ENCODE peak calls at places on chromosome X, in four cellular contexts. W, F, P and O are unnamed samples.

GRCh38 chrX:1002611-1003010 is 209.8 kb downstream of the CRLF2 start:
- DNase-seq in W (no peak), F (no peak), P (no peak), O (no peak)

GRCh38 chrX:285076-285677 is 4.0 kb downstream of the PLCXD1 start:
- DNase-seq in W (no peak), F (no peak), P (no peak), O (no peak)

GRCh38 chrX:24550166-24550565 is 85.1 kb downstream of the PDK3 start:
- DNase-seq in W (no peak), F (no peak), P (no peak), O (no peak)

GRCh38 chrX:104195489-104196084 is 29.3 kb downstream of the FAM199X start:
- DNase-seq in W (no peak), F (peak; percentile 25), P (no peak), O (peak; percentile 53)

GRCh38 chrX:3638280-3638873 is 75.1 kb downstream of the PRKX start:
- DNase-seq in W (no peak), F (peak; percentile 48), P (peak; percentile 20), O (peak; percentile 73)

GRCh38 chrX:154123241-154124219 is 20.5 kb upstream of the OPN1LW start:
- DNase-seq in W (no peak), F (no peak), P (no peak), O (peak; percentile 26)

GRCh38 chrX:70293621-70294020 is 3.7 kb downstream of the KIF4A start:
- DNase-seq in W (no peak), F (peak; percentile 66), P (no peak), O (no peak)

GRCh38 chrX:150906694-150907093 is 8.2 kb upstream of the CD99L2 start:
- DNase-seq in W (no peak), F (no peak), P (no peak), O (no peak)

GRCh38 chrX:19121466-19121865 is 802 bp downstream of the ADGRG2 start:
- DNase-seq in W (no peak), F (no peak), P (no peak), O (no peak)

GRCh38 chrX:96480081-96480480 is 204.6 kb upstream of the DIAPH2 start:
- DNase-seq in W (no peak), F (peak; percentile 79), P (no peak), O (no peak)

GRCh38 chrX:97401154-97401553 is 517.4 kb downstream of the RPA4 start:
- DNase-seq in W (no peak), F (no peak), P (no peak), O (no peak)

GRCh38 chrX:2183193-2183725 is 317.5 kb downstream of the DHRSX start:
- DNase-seq in W (no peak), F (no peak), P (no peak), O (no peak)

GRCh38 chrX:132266583-132267355 is 47.5 kb upstream of the RAP2C start:
- DNase-seq in W (no peak), F (peak; percentile 61), P (peak; percentile 8), O (peak; percentile 22)

GRCh38 chrX:24426340-24426913 is 38.7 kb upstream of the PDK3 start:
- DNase-seq in W (no peak), F (peak; percentile 12), P (peak; percentile 67), O (no peak)

GRCh38 chrX:20066968-20067708 is 49.6 kb downstream of the MAP7D2 start:
- DNase-seq in W (no peak), F (peak; percentile 70), P (peak; percentile 24), O (peak; percentile 55)

GRCh38 chrX:3743821-3744439 is 30.5 kb upstream of the PRKX start:
- DNase-seq in W (no peak), F (no peak), P (no peak), O (no peak)

GRCh38 chrX:39826813-39827543 is 270.8 kb downstream of the BCOR start:
- DNase-seq in W (no peak), F (no peak), P (no peak), O (no peak)

DNA sequence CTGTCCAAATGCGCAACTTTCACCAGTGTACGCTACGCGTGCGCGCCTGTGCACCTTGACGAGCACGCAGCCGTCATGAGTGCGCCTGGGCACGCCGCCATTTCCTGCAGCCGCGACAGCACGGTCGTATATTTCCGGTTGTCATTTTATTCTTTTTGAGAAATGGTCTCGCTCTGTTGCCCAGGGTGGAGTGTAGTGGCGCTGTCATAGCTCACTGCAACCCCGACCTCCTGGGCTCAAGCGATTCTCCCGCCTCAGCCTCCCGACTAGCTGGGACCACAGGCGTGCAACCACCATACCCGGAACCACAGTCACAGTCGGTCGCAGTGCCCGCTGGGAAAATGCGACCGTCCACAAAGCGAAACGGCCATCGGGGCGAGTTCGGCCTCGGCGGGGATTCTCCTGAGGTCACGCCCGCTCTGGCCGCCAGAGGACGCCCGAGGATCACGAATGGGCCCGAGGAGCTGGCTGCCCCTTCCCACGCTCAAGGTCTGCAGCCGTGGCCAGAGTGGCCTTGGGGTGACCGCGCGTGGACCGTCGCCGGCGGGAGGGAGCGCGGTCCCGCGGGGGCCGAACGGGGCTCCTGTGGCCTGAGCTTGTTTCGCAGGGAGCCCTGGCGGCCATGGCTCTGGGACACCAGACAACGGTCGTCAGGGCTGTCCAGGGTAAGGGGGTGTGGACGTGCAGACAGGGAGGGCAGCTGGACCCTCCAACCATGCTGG is 23.7 kb upstream of the PNMA3 start:
- DNase-seq in W (no peak), F (peak; percentile 18), P (peak; percentile 53), O (peak; percentile 71)
- H3K27ac ChIP-seq in W (peak overlapping the region; percentile 16), F (no peak overlapping the region), P (no peak overlapping the region), O (no peak overlapping the region)

DNA sequence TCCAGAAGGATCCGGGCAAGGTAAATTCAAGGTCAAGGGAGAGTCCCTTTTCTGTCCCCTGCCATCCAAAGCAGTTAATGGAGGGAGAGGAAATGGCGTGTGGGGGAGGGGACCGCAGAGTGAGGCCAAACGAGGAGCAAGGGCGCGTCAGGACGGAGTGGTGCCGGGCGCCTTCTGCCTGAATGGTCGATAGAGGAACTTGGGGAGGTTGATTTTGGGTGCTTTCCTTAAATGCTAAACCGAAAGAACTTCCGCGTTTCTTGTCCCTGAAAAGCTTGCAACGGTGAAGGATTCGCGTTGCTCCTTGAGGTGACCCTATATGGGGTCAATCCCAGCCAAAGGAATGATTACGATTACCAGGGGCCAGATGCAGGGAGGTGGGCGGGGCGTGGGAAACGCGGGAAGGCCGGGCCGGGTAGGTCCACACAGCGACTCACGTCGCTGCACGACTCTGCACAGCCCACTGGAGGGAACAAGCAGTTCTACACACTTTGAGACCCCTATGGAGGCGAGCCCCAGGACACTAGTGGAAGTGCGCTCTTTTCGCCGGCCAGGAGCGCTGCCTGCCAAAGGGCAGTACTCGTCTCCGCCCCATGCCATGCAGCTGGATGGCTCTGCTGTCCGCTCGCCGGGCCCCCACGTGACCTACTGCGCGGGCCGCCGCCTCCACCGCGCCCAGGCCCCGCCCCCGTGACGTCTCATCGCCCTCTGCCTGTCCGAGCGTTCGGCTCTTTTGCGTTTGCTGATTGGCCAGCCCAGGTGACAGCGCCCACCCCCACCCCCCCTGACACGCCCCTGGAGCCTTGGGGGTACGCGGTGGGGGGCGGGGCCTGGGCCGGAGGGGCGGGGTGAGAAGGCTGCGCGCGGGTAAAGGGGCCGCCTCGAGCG is 452 bp upstream of the GK start:
- DNase-seq in W (peak; percentile 95), F (peak; percentile 88), P (peak; percentile 92), O (peak; percentile 94)
- H3K27ac ChIP-seq in W (peak overlapping the region; percentile 65), F (peak overlapping the region; percentile 47), P (peak overlapping the region; percentile 71), O (peak overlapping the region; percentile 60)

DNA sequence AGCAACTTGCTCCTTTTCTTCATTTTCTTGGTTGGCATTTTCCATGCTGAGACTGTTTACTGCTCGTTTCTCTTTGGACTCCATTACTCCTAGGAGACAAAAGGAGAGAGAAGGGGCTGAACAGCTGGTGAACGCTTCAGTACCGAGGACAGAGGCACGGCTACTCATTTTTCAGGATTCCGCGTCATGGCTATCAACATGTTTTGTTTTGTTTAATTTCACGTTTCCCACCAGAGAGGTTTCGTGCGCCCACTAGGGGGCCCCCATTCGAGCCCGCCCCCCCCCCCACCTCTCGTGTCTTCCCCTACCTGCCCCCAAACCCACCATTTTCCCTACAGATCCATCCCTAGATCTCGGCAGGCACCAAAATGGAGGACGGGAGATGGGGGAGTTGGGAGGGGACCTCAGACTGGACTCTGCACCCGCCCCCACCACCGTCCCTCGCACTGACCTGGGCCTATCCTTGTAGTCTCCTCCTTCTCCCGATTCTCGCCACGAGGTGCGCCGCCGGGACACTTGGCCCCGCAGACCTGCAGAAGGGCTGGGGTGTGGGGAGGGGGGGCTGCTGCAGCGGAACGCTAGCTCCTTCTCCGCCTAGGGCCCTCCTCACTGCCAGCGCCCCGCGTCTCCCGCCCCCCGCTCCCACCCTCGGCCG is 653 bp downstream of the BEX1 start:
- DNase-seq in W (no peak), F (peak; percentile 12), P (peak; percentile 2), O (peak; percentile 58)
- H3K27ac ChIP-seq in W (no peak overlapping the region), F (no peak overlapping the region), P (no peak overlapping the region), O (no peak overlapping the region)

GRCh38 chrX:68829594-68830485 is 1.0 kb downstream of the EFNB1 start:
- DNase-seq in W (peak; percentile 69), F (peak; percentile 19), P (no peak), O (peak; percentile 60)
- H3K27ac ChIP-seq in W (peak overlapping the region; percentile 82), F (peak overlapping the region; percentile 59), P (peak overlapping the region; percentile 92), O (peak overlapping the region; percentile 76)

GRCh38 chrX:120269379-120270035 is 18.9 kb downstream of the ZBTB33 start:
- DNase-seq in W (no peak), F (no peak), P (peak; percentile 16), O (no peak)
- H3K27ac ChIP-seq in W (no peak overlapping the region), F (no peak overlapping the region), P (no peak overlapping the region), O (peak overlapping the region; percentile 40)

GRCh38 chrX:101417190-101417589 is 9.2 kb downstream of the HNRNPH2 start:
- DNase-seq in W (no peak), F (no peak), P (no peak), O (no peak)

GRCh38 chrX:101417981-101418841 is 10.2 kb downstream of the HNRNPH2 start:
- DNase-seq in W (peak; percentile 75), F (no peak), P (no peak), O (peak; percentile 54)

GRCh38 chrX:101416691-101417090 is 8.7 kb downstream of the HNRNPH2 start:
- DNase-seq in W (no peak), F (no peak), P (no peak), O (no peak)

GRCh38 chrX:101415180-101416130 is 7.4 kb downstream of the HNRNPH2 start:
- DNase-seq in W (no peak), F (peak; percentile 84), P (peak; percentile 21), O (peak; percentile 73)

GRCh38 chrX:101419489-101419888 is 11.5 kb downstream of the HNRNPH2 start:
- DNase-seq in W (no peak), F (no peak), P (no peak), O (no peak)
- H3K27ac ChIP-seq in W (no peak overlapping the region), F (no peak overlapping the region), P (no peak overlapping the region), O (peak overlapping the region; percentile 97)

DNA sequence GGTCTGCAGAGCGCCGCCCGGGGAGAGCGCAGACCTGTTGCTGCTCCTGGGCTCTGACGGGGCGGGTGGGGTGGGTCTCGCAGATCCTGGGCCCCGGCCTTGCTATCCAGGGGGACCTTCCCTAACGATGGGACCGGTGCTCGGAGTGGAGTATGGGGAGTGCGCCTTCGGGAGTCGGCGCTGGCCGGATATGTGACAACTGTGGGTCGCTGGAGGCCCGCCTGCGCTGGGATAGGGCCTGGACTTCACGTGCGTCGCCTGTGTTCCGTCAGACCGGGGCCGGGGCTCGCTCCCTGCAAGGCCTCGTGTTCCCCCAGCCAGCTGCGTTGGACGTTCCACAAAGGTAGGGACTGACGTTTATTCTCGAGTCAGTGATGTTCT is 1.2 kb downstream of the TBL1X start:
- DNase-seq in W (peak; percentile 79), F (peak; percentile 21), P (no peak), O (peak; percentile 47)
- H3K27ac ChIP-seq in W (peak overlapping the region; percentile 95), F (peak overlapping the region; percentile 86), P (peak overlapping the region; percentile 92), O (peak overlapping the region; percentile 76)